ENCODE peak calls at places on chromosomes 3 and 15, in eight cellular contexts. T, R, Q, F, A, J, W and M are unnamed samples.

GRCh38 chr3:58839964-58840363 is 173.4 kb upstream of the FAM3D start:
- ATAC-seq in Q (no peak), F (no peak), J (no peak), R (no peak), A (no peak), W (no peak), T (no peak), M (no peak)

GRCh38 chr15:55685292-55685691 is 57.7 kb downstream of the PRTG start:
- ATAC-seq in J (no peak), W (no peak), T (no peak), R (no peak), A (no peak), F (peak; percentile 56), Q (peak; percentile 53), M (no peak)

GRCh38 chr3:134693226-134693625 is 42.4 kb upstream of the KY start:
- ATAC-seq in W (no peak), Q (no peak), T (no peak), R (no peak), F (no peak), A (no peak), J (no peak), M (no peak)

GRCh38 chr3:72186485-72186864 is 401.5 kb upstream of the PROK2 start:
- ATAC-seq in J (no peak), T (peak; percentile 31), A (no peak), R (no peak), W (no peak), Q (peak; percentile 64), F (no peak), M (no peak)

GRCh38 chr3:48432411-48433371 is 2.8 kb upstream of the PLXNB1 start:
- ATAC-seq in J (no peak), R (no peak), F (no peak), A (no peak), W (no peak), T (peak; percentile 42), Q (no peak), M (no peak)

GRCh38 chr15:81024265-81024875 is 23.6 kb downstream of the TLNRD1 start:
- ATAC-seq in Q (peak; percentile 53), A (peak; percentile 33), J (no peak), R (no peak), F (peak; percentile 66), W (no peak), T (no peak), M (no peak)

GRCh38 chr15:90829942-90830440 is 38.4 kb upstream of the FURIN start:
- ATAC-seq in Q (peak; percentile 49), W (no peak), F (peak; percentile 82), R (peak; percentile 60), T (no peak), J (peak; percentile 86), A (peak; percentile 71), M (peak; percentile 84)

GRCh38 chr3:40379674-40380306 is 7.2 kb upstream of the ENTPD3 start:
- ATAC-seq in T (no peak), J (no peak), W (no peak), A (no peak), R (no peak), F (no peak), Q (no peak), M (no peak)

GRCh38 chr15:74958320-74958907 is 1.8 kb upstream of the RPP25 start:
- ATAC-seq in Q (peak; percentile 4), R (peak; percentile 24), A (peak; percentile 45), F (peak; percentile 39), T (peak; percentile 30), J (no peak), W (peak; percentile 75), M (no peak)

GRCh38 chr3:117435481-117435880 is 725.9 kb downstream of the TUSC7 start:
- ATAC-seq in W (no peak), A (no peak), T (no peak), J (no peak), R (no peak), Q (no peak), F (no peak), M (no peak)

GRCh38 chr3:108036984-108037741 is 53.7 kb downstream of the CD47 start:
- ATAC-seq in W (no peak), T (no peak), Q (peak; percentile 20), R (peak; percentile 42), F (peak; percentile 63), A (peak; percentile 49), J (no peak), M (peak; percentile 84)

GRCh38 chr15:67373266-67373665 is 118.7 kb downstream of the IQCH start:
- ATAC-seq in R (no peak), F (no peak), T (no peak), Q (no peak), W (no peak), A (no peak), J (no peak), M (no peak)

GRCh38 chr3:123636431-123636841 is 51.6 kb upstream of the HACD2 start:
- ATAC-seq in A (peak; percentile 50), W (no peak), Q (peak; percentile 56), R (peak; percentile 11), F (no peak), J (no peak), T (no peak), M (no peak)

GRCh38 chr3:184352149-184352785 is 9.1 kb downstream of the CLCN2 start:
- ATAC-seq in W (no peak), F (no peak), T (no peak), R (no peak), J (no peak), Q (peak; percentile 7), A (no peak), M (no peak)

GRCh38 chr3:60657972-60658371 is 593.3 kb downstream of the FHIT start:
- ATAC-seq in J (no peak), R (no peak), A (no peak), T (no peak), Q (no peak), F (no peak), W (no peak), M (peak; percentile 74)

GRCh38 chr15:34651962-34652725 is 68.7 kb upstream of the GOLGA8B start:
- ATAC-seq in J (no peak), R (no peak), T (no peak), F (no peak), A (no peak), W (no peak), Q (no peak), M (no peak)

GRCh38 chr3:152232679-152233078 is 36.0 kb upstream of the MBNL1 start:
- ATAC-seq in R (no peak), J (no peak), A (no peak), T (peak; percentile 73), F (no peak), W (no peak), Q (no peak), M (no peak)

GRCh38 chr3:188584162-188584529 is 430.2 kb downstream of the LPP start:
- ATAC-seq in J (no peak), A (peak; percentile 65), Q (peak; percentile 90), W (no peak), T (peak; percentile 82), R (peak; percentile 43), F (peak; percentile 64), M (peak; percentile 52)

GRCh38 chr3:186824430-186825139 is 17.9 kb upstream of the ADIPOQ start:
- ATAC-seq in A (no peak), J (no peak), R (no peak), T (no peak), F (no peak), W (peak; percentile 51), Q (no peak), M (no peak)

GRCh38 chr15:57751177-57751800 is 44.8 kb downstream of the POLR2M start:
- ATAC-seq in J (no peak), R (peak; percentile 35), Q (peak; percentile 65), F (peak; percentile 35), T (no peak), W (no peak), A (peak; percentile 64), M (no peak)

GRCh38 chr15:91973481-91973880 is 120.0 kb downstream of the SLCO3A1 start:
- ATAC-seq in R (peak; percentile 26), F (no peak), Q (no peak), W (no peak), T (peak; percentile 82), A (peak; percentile 11), J (no peak), M (no peak)

GRCh38 chr3:57787867-57788623 is 31.9 kb downstream of the SLMAP start:
- ATAC-seq in Q (peak; percentile 37), A (no peak), J (no peak), T (peak; percentile 78), F (no peak), W (no peak), R (no peak), M (peak; percentile 86)

GRCh38 chr3:121624147-121624852 is 31.1 kb downstream of the FBXO40 start:
- ATAC-seq in A (peak; percentile 46), F (no peak), J (no peak), R (peak; percentile 78), T (no peak), W (no peak), Q (peak; percentile 54), M (no peak)

GRCh38 chr15:66789029-66790025 is 87.3 kb downstream of the SMAD6 start:
- ATAC-seq in A (peak; percentile 85), R (peak; percentile 71), J (no peak), Q (peak; percentile 80), W (peak; percentile 79), F (peak; percentile 88), T (peak; percentile 16), M (no peak)

GRCh38 chr3:33046521-33046920 is 50.4 kb downstream of the GLB1 start:
- ATAC-seq in R (no peak), F (no peak), W (no peak), Q (no peak), J (no peak), A (no peak), T (no peak), M (no peak)

GRCh38 chr3:184687363-184688049 is 24.4 kb downstream of the MAGEF1 start:
- ATAC-seq in A (peak; percentile 51), J (no peak), W (no peak), Q (peak; percentile 21), R (peak; percentile 26), F (peak; percentile 14), T (no peak), M (peak; percentile 63)